ENCODE peak calls at places on chromosomes 2 and 18, in four cellular contexts. G, E, U and M are unnamed samples.

GRCh38 chr2:199455533-199456382 is 2.0 kb downstream of the SATB2 start:
- DNase-seq in E (peak), U (peak), G (no peak), M (peak)

GRCh38 chr2:20419007-20419576 is 27.8 kb upstream of the RHOB start:
- DNase-seq in G (no peak), E (no peak), U (no peak), M (no peak)

GRCh38 chr2:238383743-238384370 is 42.9 kb upstream of the ASB1 start:
- DNase-seq in E (no peak), U (no peak), G (no peak), M (no peak)

GRCh38 chr2:171244970-171245782 is 84.5 kb upstream of the TLK1 start:
- DNase-seq in E (no peak), U (no peak), G (no peak), M (no peak)

GRCh38 chr18:35861367-35862114 is 110.9 kb upstream of the RMP24 start:
- DNase-seq in E (no peak), G (no peak), U (no peak), M (no peak)

GRCh38 chr2:218886461-218886947 is 5.9 kb downstream of the WNT10A start:
- DNase-seq in G (no peak), U (peak), E (no peak), M (no peak)

GRCh38 chr2:85396531-85397470 is 13.4 kb downstream of the CAPG start:
- DNase-seq in U (no peak), G (no peak), E (no peak), M (no peak)

GRCh38 chr2:152755029-152755428 is 36.6 kb downstream of the ARL6IP6 start:
- DNase-seq in G (no peak), U (no peak), E (no peak), M (no peak)

GRCh38 chr18:42330296-42330695 is 375.3 kb downstream of the PIK3C3 start:
- DNase-seq in G (no peak), U (no peak), E (no peak), M (no peak)

GRCh38 chr2:11752906-11753305 is 6.5 kb downstream of the LPIN1 start:
- DNase-seq in U (no peak), G (no peak), E (no peak), M (no peak)

GRCh38 chr2:1749489-1749748 is 5.1 kb upstream of the PXDN start:
- DNase-seq in U (no peak), G (no peak), E (no peak), M (no peak)

GRCh38 chr2:129135017-129135416 is 816.3 kb upstream of the HS6ST1 start:
- DNase-seq in G (no peak), U (no peak), E (no peak), M (no peak)

GRCh38 chr2:151830966-151831365 is 2.7 kb upstream of the ARL5A start:
- DNase-seq in U (no peak), E (no peak), G (no peak), M (no peak)

GRCh38 chr2:141711627-141712026 is 419.2 kb downstream of the LRP1B start:
- DNase-seq in U (no peak), G (no peak), E (no peak), M (no peak)

GRCh38 chr2:235521844-235522243 is 28.0 kb downstream of the AGAP1 start:
- DNase-seq in U (peak), E (no peak), G (no peak), M (peak)

GRCh38 chr2:96763511-96764252 is 3.0 kb downstream of the CNNM4 start:
- DNase-seq in E (peak), U (no peak), G (no peak), M (no peak)

GRCh38 chr18:61637905-61638304 is 254.9 kb downstream of the RNF152 start:
- DNase-seq in E (no peak), U (no peak), G (no peak), M (no peak)

GRCh38 chr2:17791121-17791902 is 24.9 kb upstream of the MSGN1 start:
- DNase-seq in U (no peak), G (no peak), E (no peak), M (no peak)

GRCh38 chr2:21966139-21966538 is 842.4 kb downstream of the TDRD15 start:
- DNase-seq in G (no peak), U (no peak), E (no peak), M (no peak)

GRCh38 chr2:230865324-230865765 is 603 bp downstream of the ITM2C start:
- DNase-seq in E (no peak), U (no peak), G (no peak), M (no peak)